ENCODE peak calls at places on chromosomes 3 and 15, in eight cellular contexts. F is tibial nerve, G is osteocyte, T is A549, Q is NB4, H is progenitor cell of endocrine pancreas, V is left ventricle myocardium inferior, D is endothelial cell. K is an unnamed sample.

GRCh38 chr3:123781571-123782275 is 102.4 kb downstream of the MYLK start:
- DNase-seq in F (no peak), G (no peak), T (no peak), Q (no peak), H (no peak), V (no peak), D (no peak), K (peak; percentile 47)

GRCh38 chr15:34754674-34755418 is at the start of gene GJD2:
- DNase-seq in F (no peak), G (no peak), T (no peak), Q (no peak), H (peak; percentile 27), V (no peak), D (peak; percentile 11), K (no peak)

GRCh38 chr3:3189102-3189727 is 9.7 kb upstream of the CRBN start:
- DNase-seq in F (no peak), G (no peak), T (no peak), Q (no peak), H (no peak), V (no peak), D (no peak), K (no peak)

GRCh38 chr15:85890620-85890980 is 95.9 kb upstream of the KLHL25 start:
- DNase-seq in F (no peak), G (no peak), T (no peak), Q (no peak), H (no peak), V (no peak), D (no peak), K (no peak)

GRCh38 chr3:40754966-40755365 is 230.2 kb downstream of the ZNF621 start:
- DNase-seq in F (no peak), G (no peak), T (no peak), Q (no peak), H (no peak), V (no peak), D (no peak), K (no peak)

GRCh38 chr15:101472033-101472432 is 17.5 kb downstream of the PCSK6 start:
- DNase-seq in F (no peak), G (no peak), T (no peak), Q (no peak), H (no peak), V (no peak), D (no peak), K (no peak)

GRCh38 chr15:47460775-47461174 is 256.5 kb upstream of the SEMA6D start:
- DNase-seq in F (no peak), G (no peak), T (no peak), Q (peak; percentile 15), H (no peak), V (no peak), D (no peak), K (no peak)

GRCh38 chr3:54935869-54936268 is 8.0 kb upstream of the LRTM1 start:
- DNase-seq in F (no peak), G (no peak), T (no peak), Q (no peak), H (no peak), V (no peak), D (no peak), K (no peak)

GRCh38 chr3:180036678-180037455 is at the start of gene PEX5L:
- DNase-seq in F (peak; percentile 5), G (peak; percentile 87), T (no peak), Q (peak; percentile 12), H (peak; percentile 83), V (peak; percentile 37), D (peak; percentile 92), K (no peak)

GRCh38 chr3:122952509-122952908 is 75.1 kb downstream of the SEMA5B start:
- DNase-seq in F (no peak), G (no peak), T (peak; percentile 25), Q (peak; percentile 60), H (no peak), V (no peak), D (no peak), K (no peak)

GRCh38 chr15:90212221-90213079 is 11.3 kb downstream of the SEMA4B start:
- DNase-seq in F (no peak), G (no peak), T (no peak), Q (no peak), H (no peak), V (no peak), D (no peak), K (no peak)

GRCh38 chr3:4986611-4987373 is 7.6 kb downstream of the BHLHE40 start:
- DNase-seq in F (peak; percentile 88), G (peak; percentile 97), T (peak; percentile 100), Q (peak; percentile 84), H (peak; percentile 81), V (peak; percentile 97), D (peak; percentile 84), K (peak; percentile 99)
- TF ChIP-seq CTCF in F (no peak), G (no peak), T (no peak), Q (no peak), H (no peak), V (no peak), D (no peak), K (no peak)

GRCh38 chr3:13656584-13657301 is 107.8 kb downstream of the FBLN2 start:
- DNase-seq in F (no peak), G (no peak), T (no peak), Q (no peak), H (no peak), V (no peak), D (no peak), K (no peak)
- TF ChIP-seq CTCF in F (no peak), G (no peak), T (no peak), Q (no peak), H (no peak), V (no peak), D (no peak), K (no peak)

GRCh38 chr3:46420931-46421330 is 13.9 kb downstream of the CCRL2 start:
- DNase-seq in F (no peak), G (no peak), T (no peak), Q (no peak), H (no peak), V (no peak), D (no peak), K (no peak)

GRCh38 chr3:46427929-46428833 is 21.1 kb downstream of the CCRL2 start:
- DNase-seq in F (no peak), G (no peak), T (no peak), Q (peak; percentile 49), H (no peak), V (no peak), D (no peak), K (no peak)

GRCh38 chr3:46422617-46423016 is 15.6 kb downstream of the CCRL2 start:
- DNase-seq in F (no peak), G (no peak), T (no peak), Q (peak; percentile 24), H (no peak), V (no peak), D (no peak), K (no peak)

GRCh38 chr3:46419816-46420215 is 12.8 kb downstream of the CCRL2 start:
- DNase-seq in F (no peak), G (no peak), T (no peak), Q (no peak), H (no peak), V (no peak), D (no peak), K (no peak)

DNA sequence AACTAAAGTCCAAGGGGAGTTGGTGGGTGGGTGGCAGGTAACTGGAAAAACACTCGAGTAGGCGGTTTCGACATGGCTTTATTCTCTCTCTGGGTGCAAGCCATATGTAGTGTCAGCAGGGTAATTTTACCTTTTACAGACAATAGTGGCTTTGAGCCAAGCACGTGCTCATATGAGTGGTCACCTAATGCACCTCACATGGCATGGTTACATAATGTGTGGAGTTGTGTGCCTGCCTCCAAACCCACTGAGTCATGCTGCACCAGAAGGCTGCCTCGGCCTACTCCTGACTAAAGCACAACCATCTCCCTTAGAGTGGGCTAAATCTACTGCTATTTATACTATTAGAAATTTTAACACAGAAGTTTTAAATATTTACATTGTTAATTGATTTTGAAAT is 16.5 kb downstream of the CCRL2 start:
- DNase-seq in F (no peak), G (no peak), T (no peak), Q (peak; percentile 45), H (no peak), V (no peak), D (no peak), K (no peak)
- TF ChIP-seq CTCF in F (no peak), G (no peak), T (no peak), Q (no peak), H (no peak), V (no peak), D (no peak), K (no peak)

DNA sequence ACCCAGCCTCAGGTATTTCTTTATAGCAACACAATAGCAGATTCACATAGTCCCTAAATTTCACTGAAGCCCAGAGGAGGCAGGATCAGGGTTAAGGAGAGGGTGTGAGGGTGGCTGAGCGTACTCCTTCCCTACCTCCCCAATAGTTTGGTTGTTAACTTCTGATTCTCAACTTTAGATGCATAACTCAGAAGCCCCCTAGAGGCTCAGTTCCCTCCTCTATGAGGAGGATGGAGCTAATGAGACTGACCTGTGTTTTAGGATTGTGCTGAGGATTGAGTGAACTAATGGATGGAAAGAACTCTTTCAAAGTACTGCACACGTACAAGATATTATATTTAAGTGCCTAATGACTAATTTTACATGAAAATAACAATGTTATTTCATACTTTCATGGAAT is 249.3 kb upstream of the SOX14 start:
- DNase-seq in F (no peak), G (no peak), T (no peak), Q (no peak), H (no peak), V (no peak), D (no peak), K (no peak)
- TF ChIP-seq CTCF in F (no peak), G (no peak), T (no peak), Q (peak; percentile 40), H (peak; percentile 40), V (no peak), D (no peak), K (no peak)